ENCODE peak calls at places on chromosome 20, in five cellular contexts. One of them, this sample, is unnamed.

GRCh38 chr20:24406761-24407550 is 62.5 kb upstream of the SYNDIG1 start:
- DNase-seq in RPMI7951: peak
- DNase-seq in C1 segment of cervical spinal cord: no peak
- DNase-seq in globus pallidus: peak
- DNase-seq in AG04450: no peak
- DNase-seq in this sample: no peak

GRCh38 chr20:3687655-3688054 is 5.8 kb upstream of the ADAM33 start:
- DNase-seq in globus pallidus: peak
- DNase-seq in C1 segment of cervical spinal cord: no peak
- DNase-seq in AG04450: peak
- DNase-seq in RPMI7951: peak
- DNase-seq in this sample: peak

GRCh38 chr20:38165089-38165965 is at the start of gene TGM2:
- DNase-seq in AG04450: no peak
- DNase-seq in globus pallidus: no peak
- DNase-seq in C1 segment of cervical spinal cord: no peak
- DNase-seq in RPMI7951: peak
- DNase-seq in this sample: peak

GRCh38 chr20:15296422-15296821 is 959.0 kb upstream of the FLRT3 start:
- DNase-seq in C1 segment of cervical spinal cord: no peak
- DNase-seq in RPMI7951: no peak
- DNase-seq in globus pallidus: no peak
- DNase-seq in AG04450: no peak
- DNase-seq in this sample: peak

GRCh38 chr20:6169251-6169650 is 46.4 kb upstream of the FERMT1 start:
- DNase-seq in C1 segment of cervical spinal cord: no peak
- DNase-seq in RPMI7951: peak
- DNase-seq in globus pallidus: no peak
- DNase-seq in AG04450: no peak
- DNase-seq in this sample: no peak

GRCh38 chr20:56414842-56415765 is 3.0 kb downstream of the CASS4 start:
- DNase-seq in AG04450: peak
- DNase-seq in RPMI7951: no peak
- DNase-seq in globus pallidus: no peak
- DNase-seq in C1 segment of cervical spinal cord: no peak
- DNase-seq in this sample: no peak

GRCh38 chr20:46970937-46971630 is 76.4 kb downstream of the EYA2 start:
- DNase-seq in C1 segment of cervical spinal cord: no peak
- DNase-seq in AG04450: peak
- DNase-seq in globus pallidus: peak
- DNase-seq in RPMI7951: peak
- DNase-seq in this sample: peak

GRCh38 chr20:61500791-61501321 is 248.8 kb downstream of the CDH4 start:
- DNase-seq in AG04450: no peak
- DNase-seq in globus pallidus: no peak
- DNase-seq in RPMI7951: peak
- DNase-seq in C1 segment of cervical spinal cord: no peak
- DNase-seq in this sample: no peak

GRCh38 chr20:2005359-2005758 is 11.5 kb upstream of the PDYN start:
- DNase-seq in C1 segment of cervical spinal cord: no peak
- DNase-seq in AG04450: no peak
- DNase-seq in RPMI7951: peak
- DNase-seq in globus pallidus: no peak
- DNase-seq in this sample: no peak

GRCh38 chr20:36306557-36307411 is 645 bp downstream of the DLGAP4 start:
- DNase-seq in C1 segment of cervical spinal cord: no peak
- DNase-seq in globus pallidus: no peak
- DNase-seq in RPMI7951: no peak
- DNase-seq in AG04450: no peak
- DNase-seq in this sample: no peak

GRCh38 chr20:62822239-62822787 is 5.5 kb downstream of the COL9A3 start:
- DNase-seq in globus pallidus: no peak
- DNase-seq in C1 segment of cervical spinal cord: no peak
- DNase-seq in AG04450: no peak
- DNase-seq in RPMI7951: no peak
- DNase-seq in this sample: no peak

GRCh38 chr20:22160254-22160653 is 424.1 kb downstream of the FOXA2 start:
- DNase-seq in RPMI7951: no peak
- DNase-seq in C1 segment of cervical spinal cord: no peak
- DNase-seq in globus pallidus: no peak
- DNase-seq in AG04450: no peak
- DNase-seq in this sample: no peak

GRCh38 chr20:17611540-17612286 is 41.8 kb downstream of the DSTN start:
- DNase-seq in C1 segment of cervical spinal cord: peak
- DNase-seq in AG04450: no peak
- DNase-seq in globus pallidus: no peak
- DNase-seq in RPMI7951: no peak
- DNase-seq in this sample: no peak

GRCh38 chr20:10642859-10643559 is 30.8 kb downstream of the JAG1 start:
- DNase-seq in AG04450: no peak
- DNase-seq in C1 segment of cervical spinal cord: no peak
- DNase-seq in globus pallidus: no peak
- DNase-seq in RPMI7951: peak
- DNase-seq in this sample: no peak

GRCh38 chr20:5703542-5704215 is 46.5 kb upstream of the SHLD1 start:
- DNase-seq in C1 segment of cervical spinal cord: no peak
- DNase-seq in globus pallidus: no peak
- DNase-seq in AG04450: no peak
- DNase-seq in RPMI7951: no peak
- DNase-seq in this sample: no peak

GRCh38 chr20:50052550-50052949 is 60.4 kb downstream of the UBE2V1 start:
- DNase-seq in C1 segment of cervical spinal cord: no peak
- DNase-seq in AG04450: no peak
- DNase-seq in globus pallidus: no peak
- DNase-seq in RPMI7951: no peak
- DNase-seq in this sample: no peak